ENCODE peak calls at places on chromosomes 16 and 17, in six cellular contexts. S, N, Q, K, I and H are unnamed samples.

GRCh38 chr17:75645889-75646625 is 12.8 kb downstream of the SMIM5 start:
- DNase-seq in S (peak), N (peak), Q (peak), K (peak), I (no peak), H (no peak)

GRCh38 chr16:5633845-5634440 is 536.3 kb upstream of the EEF2KMT start:
- DNase-seq in S (peak), N (peak), Q (no peak), K (no peak), I (peak), H (peak)

GRCh38 chr16:30839523-30840227 is 52.7 kb upstream of the ZNF629 start:
- DNase-seq in S (no peak), N (no peak), Q (no peak), K (no peak), I (no peak), H (no peak)

GRCh38 chr16:23357761-23358290 is 55.7 kb downstream of the SCNN1B start:
- DNase-seq in S (no peak), N (no peak), Q (no peak), K (no peak), I (no peak), H (no peak)

GRCh38 chr16:73082608-73083007 is 34.7 kb upstream of the ZFHX3 start:
- DNase-seq in S (no peak), N (peak), Q (no peak), K (no peak), I (no peak), H (no peak)

GRCh38 chr17:51000835-51001638 is 119.6 kb downstream of the SPAG9 start:
- DNase-seq in S (peak), N (peak), Q (no peak), K (peak), I (peak), H (peak)

GRCh38 chr17:77345260-77345910 is 204.6 kb downstream of the SEC14L1 start:
- DNase-seq in S (no peak), N (no peak), Q (no peak), K (no peak), I (no peak), H (no peak)

GRCh38 chr17:10827898-10828552 is 9.9 kb downstream of the PIRT start:
- DNase-seq in S (no peak), N (no peak), Q (no peak), K (no peak), I (no peak), H (no peak)

GRCh38 chr17:6092182-6092922 is 22.2 kb downstream of the WSCD1 start:
- DNase-seq in S (no peak), N (no peak), Q (no peak), K (no peak), I (no peak), H (no peak)

GRCh38 chr16:66991545-66992077 is 3.2 kb downstream of the CES4A start:
- DNase-seq in S (no peak), N (no peak), Q (no peak), K (no peak), I (no peak), H (no peak)

GRCh38 chr16:67027046-67027445 is 1.9 kb upstream of the CBFB start:
- DNase-seq in S (no peak), N (no peak), Q (peak), K (no peak), I (no peak), H (no peak)

GRCh38 chr16:5354645-5355044 is 257.1 kb upstream of the EEF2KMT start:
- DNase-seq in S (no peak), N (no peak), Q (no peak), K (no peak), I (no peak), H (no peak)

GRCh38 chr17:44198721-44199552 is 747 bp downstream of the ATXN7L3 start:
- DNase-seq in S (no peak), N (no peak), Q (peak), K (no peak), I (peak), H (no peak)

GRCh38 chr17:28684963-28685362 is 23.0 kb downstream of the SUPT6H start:
- DNase-seq in S (no peak), N (peak), Q (no peak), K (no peak), I (peak), H (no peak)

GRCh38 chr17:73787036-73787720 is 142.9 kb upstream of the SDK2 start:
- DNase-seq in S (no peak), N (no peak), Q (no peak), K (no peak), I (no peak), H (no peak)

GRCh38 chr17:46851029-46851741 is at the start of gene WNT9B:
- DNase-seq in S (no peak), N (peak), Q (peak), K (no peak), I (peak), H (no peak)

GRCh38 chr17:56678249-56679144 is 85.0 kb downstream of the NOG start:
- DNase-seq in S (no peak), N (no peak), Q (peak), K (no peak), I (no peak), H (no peak)

GRCh38 chr16:84712801-84713775 is 13.3 kb downstream of the USP10 start:
- DNase-seq in S (no peak), N (peak), Q (peak), K (no peak), I (no peak), H (no peak)

GRCh38 chr16:14455577-14455976 is 174.5 kb downstream of the PARN start:
- DNase-seq in S (peak), N (peak), Q (no peak), K (no peak), I (peak), H (no peak)

GRCh38 chr17:17347234-17347955 is 44.2 kb downstream of the NT5M start:
- DNase-seq in S (no peak), N (no peak), Q (no peak), K (no peak), I (no peak), H (no peak)

GRCh38 chr17:33013596-33014375 is 22.1 kb downstream of the SPACA3 start:
- DNase-seq in S (no peak), N (no peak), Q (peak), K (no peak), I (peak), H (no peak)

GRCh38 chr16:55370762-55371482 is 46.9 kb downstream of the IRX6 start:
- DNase-seq in S (no peak), N (peak), Q (peak), K (no peak), I (peak), H (peak)

GRCh38 chr17:50428831-50429424 is 2.9 kb downstream of the ACSF2 start:
- DNase-seq in S (no peak), N (peak), Q (no peak), K (no peak), I (no peak), H (no peak)

GRCh38 chr17:38906429-38907172 is 18.8 kb upstream of the LASP1NB start:
- DNase-seq in S (no peak), N (no peak), Q (no peak), K (no peak), I (no peak), H (no peak)

GRCh38 chr17:35286120-35286781 is 43.4 kb downstream of the SLFN5 start:
- DNase-seq in S (no peak), N (no peak), Q (no peak), K (peak), I (no peak), H (no peak)
- TF ChIP-seq ZNF274 in S (no peak), N (no peak), Q (no peak), K (no peak), I (no peak), H (no peak)

GRCh38 chr16:50204426-50205108 is 51.5 kb downstream of the TENT4B start:
- DNase-seq in S (no peak), N (no peak), Q (no peak), K (no peak), I (no peak), H (no peak)
- H3K9ac ChIP-seq in S (no peak), N (peak), Q (no peak), K (no peak), I (peak), H (no peak)

GRCh38 chr17:70242781-70243437 is 73.6 kb downstream of the KCNJ2 start:
- DNase-seq in S (no peak), N (no peak), Q (no peak), K (no peak), I (no peak), H (no peak)
- TF ChIP-seq ZNF274 in S (no peak), N (no peak), Q (no peak), K (no peak), I (no peak), H (no peak)

GRCh38 chr16:69847643-69848042 is 85.5 kb downstream of the WWP2 start:
- DNase-seq in S (no peak), N (no peak), Q (no peak), K (no peak), I (no peak), H (no peak)
- H3K9ac ChIP-seq in S (no peak), N (no peak), Q (no peak), K (no peak), I (no peak), H (no peak)

GRCh38 chr17:13593021-13593751 is 8.5 kb downstream of the HS3ST3A1 start:
- DNase-seq in S (no peak), N (no peak), Q (no peak), K (no peak), I (no peak), H (no peak)

GRCh38 chr17:13587487-13588338 is 14.0 kb downstream of the HS3ST3A1 start:
- DNase-seq in S (no peak), N (no peak), Q (no peak), K (no peak), I (no peak), H (no peak)

GRCh38 chr17:13589658-13590057 is 12.1 kb downstream of the HS3ST3A1 start:
- DNase-seq in S (no peak), N (no peak), Q (no peak), K (no peak), I (no peak), H (no peak)

GRCh38 chr17:13592427-13592826 is 9.3 kb downstream of the HS3ST3A1 start:
- DNase-seq in S (no peak), N (no peak), Q (no peak), K (no peak), I (no peak), H (no peak)

DNA sequence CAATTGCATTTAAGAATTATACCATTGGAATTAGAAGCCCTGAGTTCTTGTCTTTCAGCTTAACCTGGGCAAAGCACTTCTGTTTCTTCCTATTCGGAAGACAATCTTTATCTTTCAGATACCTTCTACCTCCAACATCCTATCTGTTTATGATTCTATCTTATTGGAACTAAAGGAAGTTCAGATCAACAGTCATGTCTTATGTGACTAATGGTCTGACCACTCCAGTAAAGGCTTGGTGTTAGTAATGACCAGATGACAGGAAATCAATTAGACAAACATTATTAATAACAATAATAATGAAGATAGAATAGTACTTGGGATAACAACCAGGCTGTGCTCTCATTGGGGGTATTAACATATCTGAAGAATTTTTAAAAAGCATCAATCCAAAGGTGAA is 11.3 kb downstream of the HS3ST3A1 start:
- DNase-seq in S (no peak), N (no peak), Q (no peak), K (no peak), I (no peak), H (no peak)
- TF ChIP-seq ZNF274 in S (no peak), N (no peak), Q (no peak), K (no peak), I (no peak), H (no peak)

GRCh38 chr17:40068584-40068916 is 5.8 kb downstream of the THRA start:
- DNase-seq in S (no peak), N (no peak), Q (no peak), K (no peak), I (no peak), H (no peak)
- H3K9ac ChIP-seq in S (peak), N (no peak), Q (no peak), K (peak), I (peak), H (peak)

GRCh38 chr16:10565167-10565566 is 15.2 kb downstream of the EMP2 start:
- DNase-seq in S (no peak), N (peak), Q (no peak), K (no peak), I (no peak), H (no peak)
- TF ChIP-seq ZNF274 in S (no peak), N (no peak), Q (no peak), K (no peak), I (no peak), H (no peak)